ENCODE peak calls at places on chromosomes 11 and 22, in six cellular contexts. One of them, this sample, is unnamed.

GRCh38 chr11:121421149-121421906 is 30.8 kb upstream of the SORL1 start:
- DNase-seq in stimulated activated CD8-positive, alpha-beta memory T cell treated with anti-CD3 and anti-CD28 coated beads, Interleukin-12 subunit alpha, Interleukin-12 subunit beta, amount 100 ng/mL, for 1 hour: no peak
- DNase-seq in caudate nucleus: no peak
- DNase-seq in naive thymus-derived CD8-positive, alpha-beta T cell: no peak
- DNase-seq in AG09319: no peak
- DNase-seq in GM04504: no peak
- DNase-seq in this sample: no peak

GRCh38 chr11:134289167-134289566 is 13.0 kb downstream of the GLB1L3 start:
- DNase-seq in stimulated activated CD8-positive, alpha-beta memory T cell treated with anti-CD3 and anti-CD28 coated beads, Interleukin-12 subunit alpha, Interleukin-12 subunit beta, amount 100 ng/mL, for 1 hour: no peak
- DNase-seq in caudate nucleus: no peak
- DNase-seq in naive thymus-derived CD8-positive, alpha-beta T cell: no peak
- DNase-seq in AG09319: no peak
- DNase-seq in GM04504: no peak
- DNase-seq in this sample: no peak

GRCh38 chr11:27621440-27622161 is 78.7 kb downstream of the BDNF start:
- DNase-seq in stimulated activated CD8-positive, alpha-beta memory T cell treated with anti-CD3 and anti-CD28 coated beads, Interleukin-12 subunit alpha, Interleukin-12 subunit beta, amount 100 ng/mL, for 1 hour: no peak
- DNase-seq in caudate nucleus: no peak
- DNase-seq in naive thymus-derived CD8-positive, alpha-beta T cell: no peak
- DNase-seq in AG09319: no peak
- DNase-seq in GM04504: peak
- DNase-seq in this sample: no peak

GRCh38 chr11:96306933-96307747 is 35.9 kb downstream of the MAML2 start:
- DNase-seq in stimulated activated CD8-positive, alpha-beta memory T cell treated with anti-CD3 and anti-CD28 coated beads, Interleukin-12 subunit alpha, Interleukin-12 subunit beta, amount 100 ng/mL, for 1 hour: no peak
- DNase-seq in caudate nucleus: no peak
- DNase-seq in naive thymus-derived CD8-positive, alpha-beta T cell: no peak
- DNase-seq in AG09319: peak
- DNase-seq in GM04504: peak
- DNase-seq in this sample: no peak

GRCh38 chr11:118232659-118233058 is 7.8 kb upstream of the JAML start:
- DNase-seq in stimulated activated CD8-positive, alpha-beta memory T cell treated with anti-CD3 and anti-CD28 coated beads, Interleukin-12 subunit alpha, Interleukin-12 subunit beta, amount 100 ng/mL, for 1 hour: no peak
- DNase-seq in caudate nucleus: no peak
- DNase-seq in naive thymus-derived CD8-positive, alpha-beta T cell: no peak
- DNase-seq in AG09319: no peak
- DNase-seq in GM04504: no peak
- DNase-seq in this sample: no peak

GRCh38 chr11:86469491-86470388 is 95.1 kb downstream of the CCDC81 start:
- DNase-seq in stimulated activated CD8-positive, alpha-beta memory T cell treated with anti-CD3 and anti-CD28 coated beads, Interleukin-12 subunit alpha, Interleukin-12 subunit beta, amount 100 ng/mL, for 1 hour: no peak
- DNase-seq in caudate nucleus: no peak
- DNase-seq in naive thymus-derived CD8-positive, alpha-beta T cell: no peak
- DNase-seq in AG09319: no peak
- DNase-seq in GM04504: no peak
- DNase-seq in this sample: no peak

GRCh38 chr11:127628463-127628785 is 627.9 kb upstream of the KIRREL3 start:
- DNase-seq in stimulated activated CD8-positive, alpha-beta memory T cell treated with anti-CD3 and anti-CD28 coated beads, Interleukin-12 subunit alpha, Interleukin-12 subunit beta, amount 100 ng/mL, for 1 hour: no peak
- DNase-seq in caudate nucleus: no peak
- DNase-seq in naive thymus-derived CD8-positive, alpha-beta T cell: no peak
- DNase-seq in AG09319: no peak
- DNase-seq in GM04504: no peak
- DNase-seq in this sample: no peak

GRCh38 chr11:68750988-68751325 is 363 bp downstream of the TESMIN start:
- DNase-seq in stimulated activated CD8-positive, alpha-beta memory T cell treated with anti-CD3 and anti-CD28 coated beads, Interleukin-12 subunit alpha, Interleukin-12 subunit beta, amount 100 ng/mL, for 1 hour: no peak
- DNase-seq in caudate nucleus: no peak
- DNase-seq in naive thymus-derived CD8-positive, alpha-beta T cell: no peak
- DNase-seq in AG09319: no peak
- DNase-seq in GM04504: no peak
- DNase-seq in this sample: no peak

GRCh38 chr22:28730146-28730545 is 11.5 kb downstream of the CHEK2 start:
- DNase-seq in stimulated activated CD8-positive, alpha-beta memory T cell treated with anti-CD3 and anti-CD28 coated beads, Interleukin-12 subunit alpha, Interleukin-12 subunit beta, amount 100 ng/mL, for 1 hour: no peak
- DNase-seq in caudate nucleus: no peak
- DNase-seq in naive thymus-derived CD8-positive, alpha-beta T cell: no peak
- DNase-seq in AG09319: no peak
- DNase-seq in GM04504: no peak
- DNase-seq in this sample: no peak

GRCh38 chr11:12195773-12196172 is 85.4 kb downstream of the MICAL2 start:
- DNase-seq in stimulated activated CD8-positive, alpha-beta memory T cell treated with anti-CD3 and anti-CD28 coated beads, Interleukin-12 subunit alpha, Interleukin-12 subunit beta, amount 100 ng/mL, for 1 hour: no peak
- DNase-seq in caudate nucleus: no peak
- DNase-seq in naive thymus-derived CD8-positive, alpha-beta T cell: no peak
- DNase-seq in AG09319: no peak
- DNase-seq in GM04504: no peak
- DNase-seq in this sample: no peak

GRCh38 chr11:67213251-67213650 is 53.0 kb upstream of the GRK2 start:
- DNase-seq in stimulated activated CD8-positive, alpha-beta memory T cell treated with anti-CD3 and anti-CD28 coated beads, Interleukin-12 subunit alpha, Interleukin-12 subunit beta, amount 100 ng/mL, for 1 hour: no peak
- DNase-seq in caudate nucleus: no peak
- DNase-seq in naive thymus-derived CD8-positive, alpha-beta T cell: no peak
- DNase-seq in AG09319: no peak
- DNase-seq in GM04504: no peak
- DNase-seq in this sample: peak

GRCh38 chr11:67345949-67346819 is 7.2 kb downstream of the POLD4 start:
- DNase-seq in stimulated activated CD8-positive, alpha-beta memory T cell treated with anti-CD3 and anti-CD28 coated beads, Interleukin-12 subunit alpha, Interleukin-12 subunit beta, amount 100 ng/mL, for 1 hour: no peak
- DNase-seq in caudate nucleus: no peak
- DNase-seq in naive thymus-derived CD8-positive, alpha-beta T cell: no peak
- DNase-seq in AG09319: peak
- DNase-seq in GM04504: no peak
- DNase-seq in this sample: no peak

GRCh38 chr11:74185285-74185684 is 14.2 kb downstream of the PPME1 start:
- DNase-seq in stimulated activated CD8-positive, alpha-beta memory T cell treated with anti-CD3 and anti-CD28 coated beads, Interleukin-12 subunit alpha, Interleukin-12 subunit beta, amount 100 ng/mL, for 1 hour: no peak
- DNase-seq in caudate nucleus: no peak
- DNase-seq in naive thymus-derived CD8-positive, alpha-beta T cell: no peak
- DNase-seq in AG09319: no peak
- DNase-seq in GM04504: no peak
- DNase-seq in this sample: no peak

GRCh38 chr22:42439821-42440674 is 7.8 kb upstream of the NFAM1 start:
- DNase-seq in stimulated activated CD8-positive, alpha-beta memory T cell treated with anti-CD3 and anti-CD28 coated beads, Interleukin-12 subunit alpha, Interleukin-12 subunit beta, amount 100 ng/mL, for 1 hour: no peak
- DNase-seq in caudate nucleus: no peak
- DNase-seq in naive thymus-derived CD8-positive, alpha-beta T cell: no peak
- DNase-seq in AG09319: no peak
- DNase-seq in GM04504: no peak
- DNase-seq in this sample: peak

This sample was measured in stimulated activated naive B cell treated with anti-CD40 and anti-IgM and Interleukin-4, amounts not matched to agents 10 μg/mL and 1 μg/mL and 100 μg/mL, for 72 hours.